ENCODE peak calls at places on chromosomes 2 and 18, in six cellular contexts. I is RWPE2; E is activated gamma-delta T cell treated with Interleukin-2 at 50 U/mL for 16 hours; J is breast epithelium; D is activated effector memory CD4-positive, alpha-beta T cell treated with Interleukin-2 at 50 U/mL for 16 hours; C is A172. O is an unnamed sample.

GRCh38 chr2:239222346-239223028 is 178.3 kb downstream of the HDAC4 start:
- DNase-seq in I (no peak), E (no peak), J (no peak), D (no peak), C (no peak), O (no peak)

GRCh38 chr2:84919885-84920580 is 14.6 kb downstream of the TMSB10 start:
- DNase-seq in I (peak), E (no peak), J (peak), D (no peak), C (peak), O (no peak)

GRCh38 chr18:44828080-44828479 is 147.4 kb downstream of the SETBP1 start:
- DNase-seq in I (no peak), E (no peak), J (peak), D (no peak), C (no peak), O (no peak)

GRCh38 chr2:25251461-25252273 is 83.3 kb upstream of the POMC start:
- DNase-seq in I (no peak), E (peak), J (peak), D (peak), C (no peak), O (peak)

GRCh38 chr18:61755553-61755952 is 137.3 kb downstream of the RNF152 start:
- DNase-seq in I (no peak), E (no peak), J (no peak), D (no peak), C (no peak), O (no peak)

GRCh38 chr2:150812664-150813408 is 325.4 kb upstream of the RND3 start:
- DNase-seq in I (no peak), E (no peak), J (no peak), D (no peak), C (no peak), O (no peak)

GRCh38 chr2:121707920-121708361 is 28.7 kb downstream of the NIFK start:
- DNase-seq in I (no peak), E (no peak), J (no peak), D (no peak), C (peak), O (no peak)

GRCh38 chr2:238420442-238420841 is 6.3 kb upstream of the ASB1 start:
- DNase-seq in I (no peak), E (no peak), J (no peak), D (no peak), C (no peak), O (no peak)

GRCh38 chr18:62249478-62250097 is 62.5 kb downstream of the RELCH start:
- DNase-seq in I (peak), E (peak), J (peak), D (peak), C (peak), O (peak)

GRCh38 chr2:138782378-138782777 is 2.2 kb upstream of the NXPH2 start:
- DNase-seq in I (no peak), E (no peak), J (no peak), D (no peak), C (no peak), O (no peak)

GRCh38 chr2:3492951-3493609 is 26.3 kb downstream of the ADI1 start:
- DNase-seq in I (no peak), E (no peak), J (peak), D (no peak), C (no peak), O (no peak)

GRCh38 chr2:52976132-52976949 is 791.3 kb upstream of the CHAC2 start:
- DNase-seq in I (no peak), E (no peak), J (no peak), D (no peak), C (peak), O (no peak)

GRCh38 chr2:10256525-10257031 is 46.1 kb upstream of the HPCAL1 start:
- DNase-seq in I (no peak), E (no peak), J (no peak), D (no peak), C (no peak), O (no peak)

GRCh38 chr2:101380376-101380775 is 6.9 kb downstream of the CREG2 start:
- DNase-seq in I (peak), E (no peak), J (no peak), D (no peak), C (peak), O (no peak)

GRCh38 chr2:165070089-165070488 is 114.8 kb upstream of the SLC38A11 start:
- DNase-seq in I (no peak), E (no peak), J (no peak), D (no peak), C (no peak), O (no peak)

GRCh38 chr2:159265171-159265576 is 21.3 kb downstream of the WDSUB1 start:
- DNase-seq in I (no peak), E (no peak), J (no peak), D (no peak), C (peak), O (no peak)

GRCh38 chr2:236168110-236169067 is at the start of gene GBX2:
- DNase-seq in I (peak), E (no peak), J (no peak), D (no peak), C (peak), O (no peak)

GRCh38 chr2:116510117-116510671 is 1304.3 kb upstream of the DDX18 start:
- DNase-seq in I (no peak), E (no peak), J (no peak), D (no peak), C (peak), O (no peak)

GRCh38 chr2:191264647-191265079 is 19.5 kb downstream of the MYO1B start:
- DNase-seq in I (no peak), E (no peak), J (no peak), D (no peak), C (peak), O (no peak)

GRCh38 chr2:50181212-50181611 is 850.7 kb downstream of the NRXN1 start:
- DNase-seq in I (no peak), E (no peak), J (no peak), D (no peak), C (no peak), O (no peak)

GRCh38 chr18:37270046-37270665 is 295.4 kb downstream of the CELF4 start:
- DNase-seq in I (no peak), E (no peak), J (no peak), D (no peak), C (peak), O (peak)

GRCh38 chr2:24565537-24565936 is 74.5 kb downstream of the NCOA1 start:
- DNase-seq in I (no peak), E (no peak), J (no peak), D (no peak), C (no peak), O (no peak)

GRCh38 chr2:241754042-241754441 is 19.6 kb downstream of the D2HGDH start:
- DNase-seq in I (no peak), E (no peak), J (no peak), D (no peak), C (no peak), O (no peak)

GRCh38 chr2:228548230-228548629 is 366.7 kb upstream of the SPHKAP start:
- DNase-seq in I (no peak), E (no peak), J (no peak), D (no peak), C (no peak), O (no peak)

GRCh38 chr2:127006962-127007361 is 100.0 kb downstream of the BIN1 start:
- DNase-seq in I (no peak), E (no peak), J (no peak), D (no peak), C (no peak), O (no peak)

GRCh38 chr2:200475795-200476194 is 34.1 kb downstream of the KCTD18 start:
- DNase-seq in I (no peak), E (no peak), J (no peak), D (no peak), C (no peak), O (no peak)

GRCh38 chr2:72562451-72563153 is 263.2 kb downstream of the EXOC6B start:
- DNase-seq in I (no peak), E (no peak), J (no peak), D (no peak), C (peak), O (no peak)

GRCh38 chr2:176139621-176140020 is 10.1 kb downstream of the HOXD8 start:
- DNase-seq in I (no peak), E (no peak), J (no peak), D (no peak), C (no peak), O (no peak)

GRCh38 chr2:120861576-120862191 is 126.0 kb downstream of the GLI2 start:
- DNase-seq in I (peak), E (no peak), J (no peak), D (no peak), C (no peak), O (no peak)

GRCh38 chr2:166344286-166345113 is 31.2 kb downstream of the SCN9A start:
- DNase-seq in I (no peak), E (no peak), J (no peak), D (no peak), C (no peak), O (no peak)

GRCh38 chr2:209772316-209772715 is 684 bp downstream of the UNC80 start:
- DNase-seq in I (no peak), E (no peak), J (no peak), D (no peak), C (no peak), O (no peak)

GRCh38 chr2:119389615-119390306 is 23.0 kb downstream of the DBI start:
- DNase-seq in I (no peak), E (no peak), J (peak), D (no peak), C (peak), O (no peak)

GRCh38 chr2:207241198-207241597 is 75.5 kb upstream of the KLF7 start:
- DNase-seq in I (no peak), E (no peak), J (no peak), D (no peak), C (no peak), O (no peak)